ENCODE peak calls at places on chromosomes 1 and 21, in seven cellular contexts. B is heart left ventricle, G is foreskin fibroblast, M is thyroid gland, V is IMR-90, R is pancreas, C is AG10803. Z is an unnamed sample.

GRCh38 chr1:229254910-229255541 is 15.9 kb upstream of the RAB4A start:
- DNase-seq in G (no peak), M (peak; percentile 40), V (no peak), R (no peak), C (peak; percentile 17), B (no peak), Z (peak; percentile 50)

GRCh38 chr1:21313146-21313885 is 23.1 kb upstream of the ECE1 start:
- DNase-seq in C (peak; percentile 76), G (peak; percentile 89), B (no peak), M (no peak), R (no peak), V (peak; percentile 88), Z (peak; percentile 61)

GRCh38 chr1:94755675-94756074 is 64.5 kb upstream of the SLC44A3 start:
- DNase-seq in M (no peak), G (peak; percentile 95), V (peak; percentile 99), R (no peak), C (peak; percentile 97), B (no peak), Z (peak; percentile 98)

GRCh38 chr1:85584923-85585322 is 4.4 kb downstream of the CCN1 start:
- DNase-seq in M (no peak), V (peak; percentile 84), G (peak; percentile 53), R (no peak), B (no peak), C (peak; percentile 87), Z (peak; percentile 89)

GRCh38 chr1:23477359-23478144 is 6.4 kb downstream of the ASAP3 start:
- DNase-seq in B (no peak), C (no peak), R (no peak), M (no peak), G (no peak), V (no peak), Z (no peak)

GRCh38 chr1:76101534-76101933 is 27.0 kb downstream of the ST6GALNAC3 start:
- DNase-seq in M (no peak), B (no peak), G (no peak), C (no peak), V (no peak), R (no peak), Z (no peak)

GRCh38 chr1:56590520-56591011 is 11.2 kb upstream of the PLPP3 start:
- DNase-seq in M (peak; percentile 14), C (peak; percentile 68), G (no peak), R (no peak), V (no peak), B (no peak), Z (peak; percentile 76)

GRCh38 chr1:207869859-207870258 is 41.1 kb downstream of the CD34 start:
- DNase-seq in M (no peak), V (no peak), R (no peak), B (no peak), G (no peak), C (no peak), Z (no peak)

GRCh38 chr1:30842698-30843354 is 65.7 kb downstream of the SDC3 start:
- DNase-seq in R (no peak), M (no peak), V (peak; percentile 34), B (no peak), G (peak; percentile 24), C (peak; percentile 40), Z (peak; percentile 25)

GRCh38 chr1:8874230-8875201 is 4.0 kb downstream of the ENO1 start:
- DNase-seq in B (no peak), R (no peak), M (peak; percentile 23), C (no peak), G (no peak), V (peak; percentile 61), Z (peak; percentile 63)

GRCh38 chr1:12177999-12178441 is 11.2 kb downstream of the TNFRSF1B start:
- DNase-seq in B (peak; percentile 79), M (peak; percentile 39), R (peak; percentile 77), V (peak; percentile 93), G (peak; percentile 96), C (peak; percentile 88), Z (peak; percentile 84)

GRCh38 chr1:12556368-12556930 is 61.6 kb downstream of the DHRS3 start:
- DNase-seq in V (peak; percentile 93), B (no peak), C (peak; percentile 98), R (peak; percentile 49), G (peak; percentile 60), M (peak; percentile 76), Z (peak; percentile 96)

GRCh38 chr21:33117268-33117888 is 47.4 kb downstream of the OLIG1 start:
- DNase-seq in R (no peak), M (no peak), G (no peak), C (no peak), B (no peak), V (no peak), Z (no peak)

GRCh38 chr1:225360119-225360518 is 67.7 kb downstream of the LBR start:
- DNase-seq in B (no peak), G (no peak), C (no peak), M (no peak), R (no peak), V (no peak), Z (no peak)

GRCh38 chr1:81954388-81955023 is 153.8 kb downstream of the ADGRL2 start:
- DNase-seq in B (no peak), G (no peak), R (no peak), V (no peak), M (no peak), C (no peak), Z (no peak)

GRCh38 chr1:89910780-89911179 is 84.1 kb upstream of the ZNF326 start:
- DNase-seq in B (no peak), G (peak; percentile 77), V (peak; percentile 96), C (peak; percentile 68), M (no peak), R (no peak), Z (peak; percentile 33)

GRCh38 chr1:89908993-89909436 is 85.9 kb upstream of the ZNF326 start:
- DNase-seq in C (peak; percentile 56), M (no peak), R (no peak), B (no peak), G (peak; percentile 75), V (peak; percentile 79), Z (peak; percentile 59)

GRCh38 chr1:89910268-89910667 is 84.6 kb upstream of the ZNF326 start:
- DNase-seq in G (no peak), V (no peak), C (no peak), R (no peak), M (no peak), B (no peak), Z (no peak)

GRCh38 chr1:89912073-89912472 is 82.8 kb upstream of the ZNF326 start:
- DNase-seq in R (no peak), G (no peak), V (no peak), M (no peak), B (no peak), C (no peak), Z (no peak)

GRCh38 chr1:89911186-89911976 is 83.5 kb upstream of the ZNF326 start:
- DNase-seq in G (no peak), B (no peak), C (no peak), V (peak; percentile 60), M (no peak), R (no peak), Z (no peak)
- TF ChIP-seq CTCF in G (no peak), B (no peak), C (no peak), V (no peak), M (no peak), R (no peak), Z (no peak)

GRCh38 chr1:15755643-15756040 is 3.0 kb upstream of the FBLIM1 start:
- DNase-seq in C (no peak), B (no peak), R (no peak), M (no peak), V (no peak), G (no peak), Z (no peak)

GRCh38 chr1:15756143-15757015 is 2.2 kb upstream of the FBLIM1 start:
- DNase-seq in B (no peak), M (no peak), V (no peak), R (peak; percentile 59), C (no peak), G (no peak), Z (no peak)

GRCh38 chr1:15758537-15758936 is at the start of gene FBLIM1:
- DNase-seq in R (peak; percentile 74), G (no peak), M (peak; percentile 42), V (no peak), B (no peak), C (no peak), Z (no peak)

GRCh38 chr1:15757575-15758401 is 807 bp upstream of the FBLIM1 start:
- DNase-seq in M (no peak), R (peak; percentile 59), C (peak; percentile 26), G (peak; percentile 45), B (peak; percentile 55), V (peak; percentile 12), Z (no peak)

DNA sequence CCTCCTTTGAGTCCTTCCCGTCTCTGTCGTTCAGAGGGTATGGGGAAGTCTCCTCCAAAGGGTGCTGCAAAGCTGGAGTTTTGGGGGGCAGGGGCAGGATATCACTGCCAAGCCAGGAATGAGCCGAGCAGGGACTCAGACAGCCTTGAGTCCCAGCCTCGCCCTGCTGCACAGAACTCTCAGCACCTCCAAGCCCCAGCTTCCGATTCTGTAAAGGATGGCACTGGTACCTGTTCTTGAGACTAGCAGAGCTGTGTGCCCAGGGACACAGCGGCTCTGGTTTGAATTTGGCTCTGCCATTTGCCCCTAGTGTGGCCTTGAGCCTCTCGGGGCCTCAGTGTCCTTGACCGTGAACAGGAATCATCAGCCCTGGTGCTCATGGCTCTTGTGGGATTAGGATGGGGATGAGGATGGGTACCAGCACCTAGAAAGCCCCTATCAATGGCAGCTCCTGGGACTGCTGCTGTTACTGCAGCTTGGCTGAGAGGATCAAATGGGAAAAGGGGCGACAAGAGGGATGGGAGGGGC is 1.5 kb upstream of the FBLIM1 start:
- DNase-seq in V (no peak), B (no peak), G (no peak), C (no peak), R (no peak), M (no peak), Z (no peak)
- H3K4me3 ChIP-seq in V (no peak overlapping the region), B (no peak overlapping the region), G (no peak overlapping the region), C (no peak overlapping the region), R (peak overlapping the region; percentile 88), M (no peak overlapping the region), Z (no peak overlapping the region)

DNA sequence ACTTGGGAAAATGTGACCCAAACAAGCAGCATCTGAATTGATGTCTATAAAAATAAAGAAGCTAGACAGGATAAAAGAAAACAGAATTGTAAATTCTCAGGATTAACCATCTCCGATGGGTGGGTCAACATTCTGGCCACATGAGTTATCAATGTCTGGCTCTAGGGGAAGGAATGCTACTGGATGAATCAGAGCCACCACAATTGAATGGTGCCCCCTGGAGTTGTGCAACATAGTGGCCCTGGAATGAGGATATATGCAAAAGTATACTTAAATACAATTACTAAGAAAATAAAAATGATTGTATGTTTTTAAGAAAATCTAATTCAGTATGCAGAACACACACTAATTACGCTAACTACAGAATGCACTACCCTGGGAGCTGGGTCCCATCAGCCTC is 185.6 kb downstream of the TGFBR3 start:
- DNase-seq in C (peak; percentile 88), G (peak; percentile 86), R (no peak), V (peak; percentile 59), M (no peak), B (no peak), Z (peak; percentile 79)
- TF ChIP-seq CTCF in C (peak; percentile 54), G (peak; percentile 22), R (no peak), V (peak; percentile 39), M (no peak), B (no peak), Z (peak; percentile 49)

DNA sequence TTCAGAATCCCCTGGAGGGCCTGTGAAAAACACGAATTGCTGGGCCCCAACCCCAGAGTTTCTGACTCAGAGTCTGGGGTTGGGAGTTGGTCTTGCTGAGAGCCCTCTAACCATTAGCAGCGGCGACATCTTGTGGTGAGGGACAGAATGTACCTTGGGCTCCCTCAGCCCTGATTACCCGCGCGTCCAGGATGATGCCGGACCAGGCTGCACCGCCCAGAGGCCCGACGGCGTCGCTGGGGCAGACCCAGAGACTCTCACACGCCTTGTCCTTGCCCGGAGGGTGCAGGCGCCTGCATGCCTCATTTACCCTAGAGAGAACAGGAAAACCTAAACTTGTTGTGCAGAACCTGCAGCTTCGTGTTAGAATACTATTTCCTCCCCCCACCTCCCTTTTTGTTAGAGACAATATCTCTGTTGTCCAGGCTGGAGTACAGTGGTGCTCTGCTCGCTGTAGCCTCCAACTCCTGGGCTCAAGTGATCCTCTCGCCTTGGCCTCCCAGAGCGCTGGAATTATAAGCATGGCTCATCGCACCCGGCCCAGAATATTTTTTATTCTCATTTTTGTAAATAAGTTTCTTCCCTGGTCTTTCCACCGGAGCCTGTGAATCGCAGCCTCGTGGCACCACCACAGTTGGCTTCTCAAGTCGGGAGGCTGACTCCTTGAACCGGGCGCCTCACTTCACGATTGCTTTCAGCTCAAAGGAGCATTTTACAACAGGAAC is 22.2 kb upstream of the RD3 start:
- DNase-seq in M (peak; percentile 82), B (peak; percentile 81), V (peak; percentile 84), C (peak; percentile 83), R (peak; percentile 85), G (peak; percentile 77), Z (peak; percentile 89)
- H3K4me3 ChIP-seq in M (no peak overlapping the region), B (no peak overlapping the region), V (no peak overlapping the region), C (no peak overlapping the region), R (no peak overlapping the region), G (no peak overlapping the region), Z (no peak overlapping the region)